ENCODE peak calls at places on chromosome 14, in nine cellular contexts. J, A, D, V, N, L, I, P and M are unnamed samples. For H3K27me3 and H3K4me1, the result is how much of the 10 kb centered on the place peaks cover.

GRCh38 chr14:54902143-54902520 is 494 bp downstream of the GCH1 start:
- DNase-seq in V (peak), N (no peak), L (peak), D (peak), A (peak), P (peak), I (peak), J (peak), M (peak)

GRCh38 chr14:54606631-54607133 is 39.8 kb downstream of the SAMD4A start:
- DNase-seq in D (no peak), V (peak), N (no peak), P (peak), L (no peak), A (no peak), J (no peak), I (no peak), M (no peak)

GRCh38 chr14:20400965-20401593 is 12.2 kb downstream of the TEP1 start:
- DNase-seq in P (peak), J (no peak), L (no peak), D (no peak), I (no peak), A (no peak), V (peak), N (no peak), M (no peak)

GRCh38 chr14:26538176-26538575 is 59.7 kb downstream of the NOVA1 start:
- DNase-seq in I (no peak), V (no peak), P (no peak), J (no peak), N (no peak), L (no peak), D (no peak), A (no peak), M (no peak)

GRCh38 chr14:74203546-74203945 is 35.7 kb upstream of the VSX2 start:
- DNase-seq in L (no peak), A (no peak), P (no peak), D (no peak), N (no peak), V (no peak), J (no peak), I (peak), M (no peak)

GRCh38 chr14:102508410-102508773 is 1.2 kb downstream of the ANKRD9 start:
- DNase-seq in V (no peak), I (no peak), N (no peak), P (peak), A (peak), J (no peak), D (no peak), L (no peak), M (no peak)

GRCh38 chr14:106874365-106874764 is 1348.0 kb downstream of the TMEM121 start:
- DNase-seq in I (no peak), N (no peak), J (no peak), A (no peak), L (no peak), D (no peak), V (no peak), P (no peak), M (no peak)

GRCh38 chr14:54147285-54147684 is 190.7 kb upstream of the BMP4 start:
- DNase-seq in D (no peak), A (no peak), I (no peak), V (peak), P (peak), J (no peak), L (no peak), N (no peak), M (peak)

GRCh38 chr14:65238456-65238855 is 136.1 kb upstream of the MAX start:
- DNase-seq in D (no peak), V (peak), A (peak), N (no peak), L (no peak), J (no peak), I (no peak), P (peak), M (no peak)

GRCh38 chr14:25537846-25538455 is 488.0 kb upstream of the STXBP6 start:
- DNase-seq in A (peak), N (no peak), J (no peak), V (no peak), D (peak), P (peak), I (peak), L (no peak), M (peak)

GRCh38 chr14:30283822-30284446 is 275.0 kb upstream of the G2E3 start:
- DNase-seq in N (no peak), J (no peak), L (no peak), A (peak), P (peak), V (peak), D (peak), I (no peak), M (peak)

GRCh38 chr14:69572634-69573135 is 2.0 kb downstream of the CCDC177 start:
- DNase-seq in L (no peak), V (no peak), J (no peak), D (no peak), P (no peak), N (no peak), I (no peak), A (no peak), M (no peak)

GRCh38 chr14:69571879-69572633 is 2.6 kb downstream of the CCDC177 start:
- DNase-seq in L (peak), J (no peak), I (no peak), D (peak), N (no peak), P (peak), A (peak), V (peak), M (no peak)

GRCh38 chr14:69569859-69570258 is 4.8 kb downstream of the CCDC177 start:
- DNase-seq in A (peak), V (no peak), I (no peak), J (no peak), D (no peak), P (no peak), L (no peak), N (no peak), M (no peak)

GRCh38 chr14:69571449-69571878 is 3.2 kb downstream of the CCDC177 start:
- DNase-seq in D (no peak), V (no peak), N (no peak), J (no peak), A (no peak), I (no peak), L (no peak), P (no peak), M (no peak)

GRCh38 chr14:69570836-69571330 is 3.8 kb downstream of the CCDC177 start:
- DNase-seq in N (no peak), V (no peak), L (no peak), J (no peak), I (no peak), P (no peak), D (no peak), A (no peak), M (no peak)
- H3K27me3 ChIP-seq in N (under half), V (under half), L (under half), J (half or more), I (under half), P (half or more), D (under half), A (under half), M (under half)

DNA sequence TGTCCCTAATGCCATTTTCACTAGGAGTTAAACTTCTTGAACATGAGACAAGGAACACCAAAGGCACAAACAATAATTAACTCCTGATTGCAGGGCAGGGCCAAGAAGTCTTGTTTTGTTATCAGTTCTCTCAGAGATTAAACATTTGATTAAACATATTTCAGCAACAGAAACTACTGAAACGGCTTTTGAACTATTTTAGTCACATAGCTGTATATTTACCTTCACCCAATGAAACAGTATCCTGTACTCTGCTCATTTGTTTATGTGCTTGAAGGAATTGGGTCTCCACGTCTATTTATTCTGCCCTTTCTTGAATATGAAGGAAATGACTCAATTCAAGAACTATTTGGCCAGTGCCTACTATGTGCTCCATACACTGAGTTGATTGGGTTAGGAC is 51.3 kb upstream of the PTCSC3 start:
- DNase-seq in J (no peak), A (peak), L (no peak), I (no peak), V (peak), N (no peak), D (no peak), P (peak), M (no peak)
- H3K4me1 ChIP-seq in J (under half), A (under half), L (under half), I (under half), V (under half), N (under half), D (under half), P (under half), M (under half)

GRCh38 chr14:38103542-38104225 is 104.0 kb upstream of the SSTR1 start:
- DNase-seq in N (no peak), A (no peak), L (no peak), I (no peak), V (no peak), D (no peak), J (no peak), P (no peak), M (no peak)
- H3K4me3 ChIP-seq in N (no peak), A (no peak), L (no peak), I (no peak), V (no peak), D (no peak), J (no peak), P (no peak), M (no peak)

GRCh38 chr14:36524874-36525745 is 5.1 kb upstream of the NKX2-1 start:
- DNase-seq in N (no peak), J (no peak), P (peak), A (peak), L (no peak), I (peak), V (no peak), D (peak), M (peak)

GRCh38 chr14:36521598-36522345 is 1.7 kb upstream of the NKX2-1 start:
- DNase-seq in N (no peak), V (no peak), J (no peak), D (no peak), A (no peak), L (no peak), P (no peak), I (peak), M (no peak)

GRCh38 chr14:36522347-36522971 is 2.4 kb upstream of the NKX2-1 start:
- DNase-seq in I (peak), L (no peak), J (no peak), D (no peak), P (no peak), A (no peak), N (no peak), V (no peak), M (no peak)

GRCh38 chr14:36524220-36524837 is 4.3 kb upstream of the NKX2-1 start:
- DNase-seq in V (no peak), A (no peak), J (no peak), L (no peak), N (no peak), I (peak), P (no peak), D (no peak), M (no peak)

GRCh38 chr14:36522972-36523685 is 3.1 kb upstream of the NKX2-1 start:
- DNase-seq in N (no peak), A (no peak), L (no peak), P (no peak), V (no peak), I (no peak), D (no peak), J (no peak), M (no peak)
- H3K27me3 ChIP-seq in N (under half), A (under half), L (under half), P (half or more), V (half or more), I (half or more), D (half or more), J (half or more), M (half or more)

GRCh38 chr14:60278350-60278749 is 29.3 kb downstream of the PPM1A start:
- DNase-seq in V (no peak), L (no peak), D (no peak), A (no peak), I (no peak), J (no peak), N (no peak), P (no peak), M (no peak)
- H3K4me1 ChIP-seq in V (under half), L (under half), D (under half), A (under half), I (under half), J (under half), N (under half), P (under half), M (under half)

DNA sequence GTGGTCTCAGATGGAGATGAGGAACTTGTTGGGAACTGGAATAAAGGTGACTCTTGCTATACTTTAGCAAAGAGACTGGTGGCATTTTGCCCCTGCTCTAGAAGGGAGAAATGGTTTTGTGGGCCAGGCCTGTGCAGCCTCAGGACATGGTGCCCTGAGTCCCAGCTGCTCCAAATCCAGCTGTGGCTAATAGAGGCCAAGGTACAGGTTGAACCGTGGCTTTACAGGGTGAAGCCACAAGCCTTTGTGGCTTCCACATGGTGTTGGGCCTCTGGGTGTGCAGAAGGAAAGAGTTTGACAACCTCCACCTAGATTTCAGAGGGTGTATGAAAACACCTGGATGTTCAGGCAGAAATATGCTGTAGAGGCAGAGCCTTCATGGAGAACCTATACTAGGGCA is 586.0 kb downstream of the FLRT2 start:
- DNase-seq in V (no peak), N (no peak), J (no peak), L (no peak), I (no peak), A (no peak), P (no peak), D (no peak), M (no peak)
- H3K4me3 ChIP-seq in V (no peak), N (no peak), J (no peak), L (no peak), I (no peak), A (no peak), P (no peak), D (no peak), M (no peak)

DNA sequence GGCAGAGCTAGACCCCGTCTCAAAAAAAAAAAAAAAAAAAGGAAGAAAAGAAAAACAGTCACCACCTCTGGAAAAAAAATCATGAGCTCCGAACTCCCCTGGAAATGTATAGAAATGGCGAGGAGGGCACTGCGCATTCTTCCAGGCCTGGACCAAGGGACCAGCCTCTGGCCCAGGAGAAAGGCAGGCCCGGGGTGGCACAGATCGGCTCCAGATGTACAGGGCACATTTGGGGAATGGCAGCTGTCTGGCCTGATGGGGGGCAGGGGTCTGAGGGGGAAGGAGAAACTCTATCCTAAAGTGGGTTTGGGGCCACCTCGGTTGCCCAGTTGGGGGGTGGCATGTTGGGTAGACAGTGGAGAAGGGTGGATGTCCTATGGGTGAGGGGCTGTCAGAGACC is 46.0 kb upstream of the EML1 start:
- DNase-seq in V (no peak), J (no peak), A (no peak), N (no peak), L (no peak), P (no peak), D (no peak), I (no peak), M (no peak)
- H3K27me3 ChIP-seq in V (under half), J (under half), A (under half), N (under half), L (under half), P (under half), D (under half), I (under half), M (under half)

DNA sequence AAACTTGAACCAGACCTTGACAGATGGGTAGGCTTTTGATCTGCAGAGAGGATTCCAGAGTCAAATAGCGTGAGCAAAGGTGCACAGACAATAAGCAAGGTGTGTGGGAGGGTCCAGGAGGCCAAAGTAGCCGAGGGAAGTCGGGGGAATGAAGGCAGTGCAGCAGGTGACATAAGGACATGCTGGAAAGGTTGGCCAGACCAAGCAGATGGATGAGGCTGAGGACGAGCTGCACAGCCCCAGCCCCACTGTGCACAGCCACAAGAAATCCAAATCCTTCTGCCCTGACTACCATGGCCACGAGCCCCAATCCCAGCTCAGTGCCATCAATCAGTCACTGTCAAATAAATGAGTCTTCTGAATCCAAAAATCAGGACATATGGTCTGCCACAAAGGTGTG is 5.4 kb downstream of the TTC7B start:
- DNase-seq in D (no peak), P (no peak), I (no peak), N (no peak), A (no peak), J (no peak), L (no peak), V (no peak), M (no peak)
- H3K4me1 ChIP-seq in D (under half), P (under half), I (under half), N (under half), A (under half), J (under half), L (under half), V (under half), M (under half)